ENCODE peak calls at places on chromosomes 3 and 15, in four cellular contexts. E is astrocyte, P is trophoblast cell, K is IMR-90. L is an unnamed sample.

GRCh38 chr3:66402596-66403267 is 98.1 kb downstream of the LRIG1 start:
- DNase-seq in K (no peak), E (peak), P (no peak), L (no peak)

GRCh38 chr3:50260027-50260941 is 8.7 kb upstream of the SEMA3B start:
- DNase-seq in P (peak), K (peak), E (peak), L (peak)

GRCh38 chr3:14518893-14519292 is 21.2 kb downstream of the GRIP2 start:
- DNase-seq in P (no peak), K (no peak), E (no peak), L (no peak)

GRCh38 chr3:126419151-126419703 is 24.5 kb downstream of the CFAP100 start:
- DNase-seq in K (no peak), P (no peak), E (no peak), L (no peak)

GRCh38 chr3:136819784-136820640 is 1.1 kb downstream of the SLC35G2 start:
- DNase-seq in P (peak), E (peak), K (peak), L (peak)

GRCh38 chr15:22961661-22962221 is 18.4 kb downstream of the CYFIP1 start:
- DNase-seq in E (peak), K (peak), P (no peak), L (no peak)

GRCh38 chr3:128794067-128794768 is 68.2 kb downstream of the RAB7A start:
- DNase-seq in E (peak), K (peak), P (peak), L (peak)

GRCh38 chr3:53708001-53708621 is 138.1 kb downstream of the CHDH start:
- DNase-seq in P (no peak), K (no peak), E (no peak), L (no peak)

GRCh38 chr15:20645956-20646355 is 104.4 kb upstream of the GOLGA6L6 start:
- DNase-seq in K (no peak), P (peak), E (no peak), L (no peak)

GRCh38 chr15:77871838-77872371 is 205.6 kb downstream of the TBC1D2B start:
- DNase-seq in K (no peak), E (no peak), P (no peak), L (no peak)

DNA sequence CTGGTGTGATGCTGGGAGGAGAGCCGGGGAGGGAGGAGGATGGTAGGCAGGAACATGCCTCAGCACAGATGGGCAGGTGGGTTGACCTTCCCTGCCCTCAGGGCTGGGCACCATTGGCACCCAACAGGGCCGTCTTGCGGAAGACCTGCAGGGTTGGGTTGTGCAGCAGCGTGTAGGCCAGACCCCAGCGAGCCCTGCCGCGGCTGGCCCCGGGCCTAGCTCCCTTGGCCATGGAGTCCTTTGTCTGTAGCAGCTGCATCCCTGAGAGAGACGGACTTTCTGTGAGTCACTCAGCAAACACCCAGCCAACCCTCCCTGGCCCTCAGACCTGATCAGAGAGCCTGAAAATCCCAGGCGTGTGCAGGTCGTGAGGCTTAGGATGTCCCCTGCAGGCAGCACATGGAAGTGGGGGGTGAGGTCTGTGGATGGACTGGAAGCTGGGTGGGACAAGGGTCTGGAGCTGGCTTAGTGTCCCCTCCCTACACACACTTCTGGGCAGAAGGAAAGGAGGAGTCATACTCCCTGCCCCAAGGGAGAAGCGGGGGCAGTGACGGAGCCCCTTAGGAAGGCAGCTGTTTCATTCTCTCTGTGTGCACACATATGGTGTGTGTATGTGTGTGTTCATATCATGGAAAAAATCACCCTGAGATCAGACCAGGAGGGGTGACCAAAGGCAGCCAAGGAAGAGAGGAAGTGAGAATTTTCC is 6.6 kb downstream of the ISLR start:
- DNase-seq in P (peak), E (peak), K (peak), L (no peak)
- H3K4me2 ChIP-seq in P (no peak), E (peak), K (no peak), L (no peak)

DNA sequence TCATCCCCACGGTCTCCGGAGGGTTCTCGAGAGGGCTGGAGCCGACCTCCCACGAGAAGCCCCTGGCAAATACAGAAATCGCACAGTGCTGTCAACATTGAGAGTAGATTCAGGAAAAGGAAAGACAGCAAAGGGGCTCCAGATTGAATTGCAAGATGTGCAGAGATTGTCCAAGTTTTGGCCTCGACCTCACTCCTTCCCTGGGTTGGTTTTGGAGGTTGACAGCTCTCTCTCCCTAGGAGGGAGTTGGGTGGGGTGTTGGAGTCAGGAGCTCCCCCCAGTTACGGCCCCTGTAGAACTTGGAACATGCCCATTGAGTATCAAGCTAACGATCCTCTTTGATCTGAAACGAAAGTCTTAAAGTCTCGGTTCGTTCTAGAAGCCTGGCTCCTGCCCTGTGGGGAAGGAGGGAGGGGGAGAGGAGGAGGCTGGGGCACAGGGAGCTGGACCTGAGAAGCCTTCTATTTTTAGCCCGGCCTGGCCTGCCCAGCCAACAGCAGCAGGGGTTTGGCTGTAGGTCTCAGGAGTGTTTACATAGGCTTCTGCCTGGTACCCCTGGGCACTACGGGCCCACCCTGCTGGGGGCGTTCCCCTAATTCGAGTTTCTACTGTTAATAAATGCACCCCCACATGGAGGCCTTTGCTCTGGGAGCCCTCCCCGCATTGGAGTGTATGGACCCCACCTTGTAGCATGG is 672 bp upstream of the KY start:
- DNase-seq in K (peak), P (no peak), E (peak), L (peak)
- H3K4me2 ChIP-seq in K (peak), P (peak), E (peak), L (peak)

DNA sequence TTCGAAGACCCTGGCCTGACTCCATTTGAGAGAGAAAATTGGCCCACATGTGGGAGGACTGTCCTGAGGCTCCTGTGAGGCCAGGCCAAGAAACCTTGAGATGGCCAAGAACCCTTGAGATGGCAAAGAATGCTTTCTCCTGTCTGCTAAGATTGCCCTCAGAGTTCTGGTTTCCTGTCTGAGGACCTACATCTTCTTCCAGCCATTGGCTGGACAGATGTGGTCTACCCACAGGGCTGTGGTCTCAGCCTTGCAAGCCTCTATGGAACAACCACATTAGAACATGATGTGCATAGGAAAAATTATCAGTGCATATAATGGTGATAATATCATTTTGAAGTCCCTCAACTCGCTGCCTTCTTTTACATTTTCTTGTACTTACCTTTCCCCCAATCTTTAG is 10.8 kb upstream of the RASA2 start:
- DNase-seq in P (no peak), E (no peak), K (no peak), L (no peak)
- H3K4me2 ChIP-seq in P (no peak), E (no peak), K (no peak), L (no peak)

GRCh38 chr3:73510298-73510697 is 114.4 kb downstream of the PDZRN3 start:
- DNase-seq in P (no peak), E (no peak), K (no peak), L (no peak)

GRCh38 chr3:73512095-73512494 is 112.6 kb downstream of the PDZRN3 start:
- DNase-seq in K (peak), E (no peak), P (no peak), L (no peak)

GRCh38 chr3:73511555-73511954 is 113.2 kb downstream of the PDZRN3 start:
- DNase-seq in P (no peak), E (no peak), K (no peak), L (no peak)

GRCh38 chr3:73510784-73511183 is 114.0 kb downstream of the PDZRN3 start:
- DNase-seq in E (no peak), K (no peak), P (no peak), L (no peak)

DNA sequence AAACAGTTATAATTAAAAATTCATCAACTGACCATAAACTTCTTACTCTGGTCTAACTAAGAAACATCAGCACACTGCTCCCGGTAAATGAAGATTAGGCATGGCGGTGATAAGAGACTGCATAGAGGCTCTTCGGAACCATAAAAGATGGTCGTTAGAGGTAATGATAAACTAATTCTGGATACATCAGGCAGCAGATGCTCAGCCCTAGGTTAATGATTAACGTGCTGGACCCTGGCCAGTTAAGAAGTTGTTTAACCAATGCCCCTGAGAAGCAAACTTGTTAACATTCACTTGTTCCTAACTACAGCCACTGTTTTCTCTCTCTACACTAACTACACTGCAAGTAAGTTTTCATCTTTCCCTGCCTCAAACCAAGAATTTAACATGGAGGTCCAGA is 111.5 kb downstream of the PDZRN3 start:
- DNase-seq in P (no peak), E (no peak), K (no peak), L (peak)
- H3K4me2 ChIP-seq in P (no peak), E (no peak), K (no peak), L (peak)

DNA sequence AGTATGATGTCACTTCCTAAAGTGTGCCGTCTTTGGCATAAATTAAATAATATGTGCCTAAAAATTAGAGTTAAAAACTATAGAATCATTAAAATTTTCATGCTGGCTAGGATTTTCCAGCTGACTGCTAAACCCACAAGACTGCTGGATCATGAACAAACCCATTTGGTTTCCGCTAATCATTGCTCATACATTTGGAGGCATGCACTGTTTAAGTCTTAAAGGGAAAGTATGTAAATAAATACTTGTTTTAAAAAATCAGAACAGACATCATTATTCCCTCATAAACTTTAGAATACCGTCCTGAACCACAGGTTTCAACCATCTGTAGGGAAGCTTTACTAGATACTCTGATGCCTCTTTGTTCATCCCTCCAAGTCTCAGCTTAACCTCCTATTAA is 26.5 kb downstream of the ATP6V1A start:
- DNase-seq in E (peak), K (peak), P (no peak), L (no peak)
- H3K4me2 ChIP-seq in E (peak), K (peak), P (no peak), L (no peak)

GRCh38 chr3:188178293-188178950 is 24.5 kb downstream of the LPP start:
- DNase-seq in E (no peak), K (no peak), P (peak), L (no peak)

GRCh38 chr3:188176884-188177283 is 22.9 kb downstream of the LPP start:
- DNase-seq in K (no peak), P (no peak), E (no peak), L (no peak)

GRCh38 chr3:188177721-188178120 is 23.8 kb downstream of the LPP start:
- DNase-seq in K (no peak), E (no peak), P (peak), L (no peak)

GRCh38 chr3:188180114-188180513 is 26.2 kb downstream of the LPP start:
- DNase-seq in K (no peak), E (no peak), P (no peak), L (no peak)

DNA sequence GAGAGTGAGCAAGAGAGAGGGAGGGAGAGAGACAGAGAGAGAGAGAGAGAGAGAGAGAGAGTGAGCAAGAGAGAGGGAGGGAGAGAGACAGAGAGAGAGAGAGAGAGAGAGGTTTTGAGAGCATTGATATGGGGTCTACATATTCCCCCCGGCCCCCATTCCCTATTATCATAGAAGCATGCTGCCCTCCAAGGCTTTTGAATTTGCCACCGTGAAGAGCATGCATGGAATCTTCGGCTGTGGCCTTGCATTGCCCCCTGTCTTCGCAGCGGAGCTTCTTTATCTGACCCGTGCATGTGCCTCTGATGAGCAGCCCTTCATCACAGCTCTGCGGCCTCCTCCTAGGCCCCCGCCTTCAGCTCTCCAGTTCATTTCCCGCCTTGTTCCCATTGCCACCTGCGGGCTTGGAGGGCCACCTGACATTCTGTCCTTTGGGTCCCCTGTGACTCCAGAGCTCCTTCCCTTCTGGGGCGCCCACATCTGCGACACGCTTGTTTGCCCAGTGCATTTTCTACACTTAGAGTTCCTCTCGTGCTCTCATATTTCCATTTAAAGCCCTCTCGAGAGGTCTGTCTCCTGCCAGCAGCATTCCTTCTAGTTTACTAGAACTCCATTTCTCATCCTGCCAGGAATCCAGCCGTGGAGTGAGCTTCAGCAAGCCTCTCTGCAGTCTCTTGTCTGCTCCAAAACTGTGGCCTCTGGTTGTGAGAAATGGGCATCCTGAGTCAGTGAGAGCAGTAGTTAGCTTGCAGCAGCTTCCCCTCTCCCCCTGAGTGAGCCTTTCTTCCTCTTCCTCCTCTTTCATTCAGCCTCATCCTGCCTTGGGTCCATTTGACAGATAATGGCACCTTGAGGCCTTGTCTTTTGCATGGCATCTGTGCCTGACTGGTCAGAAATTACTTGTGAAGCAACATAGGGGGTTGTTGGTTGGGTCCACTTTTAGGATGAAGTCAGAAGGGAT is 25.3 kb downstream of the LPP start:
- DNase-seq in P (peak), E (peak), K (peak), L (peak)
- H3K4me2 ChIP-seq in P (no peak), E (peak), K (peak), L (peak)

DNA sequence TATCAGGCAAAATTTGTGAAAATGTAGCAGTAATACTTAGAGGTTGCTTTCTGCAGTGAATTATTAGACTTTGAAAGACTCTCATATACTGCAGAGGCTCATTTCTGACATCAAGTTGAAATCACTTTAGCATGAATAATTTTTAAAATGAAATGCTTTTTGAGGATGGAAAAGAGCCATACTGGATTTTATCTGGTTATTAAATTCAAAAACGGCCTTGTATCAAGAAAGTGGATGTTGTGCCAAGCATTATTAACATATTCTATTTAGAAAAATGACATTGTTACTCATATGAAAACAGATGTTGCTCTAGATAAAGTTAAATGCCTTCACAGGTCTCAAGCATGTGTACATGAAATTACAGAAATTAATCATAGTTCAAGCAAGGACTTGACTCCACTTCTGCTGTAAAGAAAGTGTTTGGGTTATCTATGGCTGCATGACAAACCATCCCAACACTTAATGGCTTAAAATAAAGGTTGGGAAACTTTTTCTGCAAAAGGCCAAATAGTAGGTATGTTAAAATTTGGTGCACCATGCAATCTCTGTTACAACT is 64.5 kb upstream of the ZNF280D start:
- DNase-seq in P (no peak), K (no peak), E (no peak), L (no peak)
- H3K4me2 ChIP-seq in P (no peak), K (no peak), E (no peak), L (no peak)

DNA sequence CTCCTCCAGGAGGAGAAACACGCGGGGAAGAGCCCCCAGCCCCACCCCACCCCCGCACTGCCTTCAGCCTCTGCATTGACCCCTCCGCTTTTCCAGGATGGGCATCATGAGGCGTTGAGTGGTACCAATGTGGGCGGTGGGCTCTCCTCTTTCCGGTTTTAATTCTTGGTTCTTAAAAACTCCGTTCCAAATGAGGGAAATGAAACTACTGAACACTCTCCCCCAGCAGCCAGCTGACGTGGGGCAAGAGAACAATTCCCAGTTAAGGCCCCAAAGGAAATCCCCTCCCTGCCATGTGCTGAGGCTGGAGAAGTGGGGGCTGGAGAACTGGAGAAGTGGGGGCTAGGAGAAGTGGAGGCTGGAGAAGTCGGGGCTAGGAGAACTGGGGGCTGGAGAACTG is 5.3 kb upstream of the NRROS start:
- DNase-seq in E (no peak), K (no peak), P (peak), L (no peak)
- H3K4me2 ChIP-seq in E (no peak), K (no peak), P (no peak), L (no peak)

GRCh38 chr3:191066669-191067068 is 132.4 kb upstream of the OSTN start:
- DNase-seq in K (peak), E (peak), P (peak), L (no peak)
- H3K4me2 ChIP-seq in K (peak), E (peak), P (no peak), L (no peak)

DNA sequence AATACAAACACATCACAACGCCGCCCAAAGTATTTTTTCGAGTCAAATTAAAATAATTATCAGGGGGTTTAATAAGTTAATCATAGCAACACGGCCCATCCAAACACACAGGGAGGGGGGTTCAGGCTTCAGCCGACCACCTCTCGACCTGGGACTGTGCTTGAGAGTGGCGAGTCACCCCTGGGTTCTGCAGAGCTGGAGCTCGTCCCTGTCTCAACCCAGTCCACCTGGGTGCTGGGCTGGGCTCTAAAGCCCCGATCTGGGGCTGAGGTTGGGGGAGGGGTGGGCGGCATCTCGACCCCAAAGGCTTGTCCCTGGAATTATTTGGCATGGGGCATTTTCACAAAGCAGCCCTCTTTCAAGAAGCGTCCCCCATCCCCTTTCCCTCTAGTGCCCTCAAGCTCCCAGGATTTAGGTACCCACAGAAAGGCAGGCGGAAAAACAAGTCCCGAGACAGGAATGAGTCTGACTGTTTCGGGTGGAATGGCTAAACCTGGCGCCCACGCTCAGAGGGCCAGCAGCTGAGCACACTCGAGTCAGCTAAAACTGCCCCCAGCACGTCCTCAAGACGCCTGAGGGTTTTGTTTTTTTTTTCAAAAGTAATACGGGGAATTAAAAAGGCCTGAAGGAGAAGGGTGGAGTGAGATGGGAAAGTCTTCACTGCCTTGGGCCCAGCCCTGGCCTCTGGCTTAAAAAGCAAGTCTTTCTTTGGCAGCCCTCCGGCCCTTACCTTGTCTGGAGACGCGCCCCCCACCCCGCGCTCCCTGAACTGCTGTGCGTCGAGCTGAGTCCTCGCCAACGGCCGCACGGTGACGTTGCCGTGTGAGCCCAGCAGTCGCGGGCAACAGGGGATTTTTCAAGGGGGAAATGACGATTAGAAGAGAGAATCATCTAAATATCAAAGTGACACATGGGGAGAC is 32.5 kb downstream of the NR2F2 start:
- DNase-seq in P (peak), K (no peak), E (no peak), L (no peak)
- H3K4me2 ChIP-seq in P (no peak), K (no peak), E (peak), L (no peak)